ENCODE peak calls at places on chromosomes 1 and 21, in nine cellular contexts. S is AG09319, O is OCI-LY7, K is fibroblast of lung, J is PC-3, R is GM12865, L is spleen, T is nephron progenitor cell, Z is omental fat pad. W is an unnamed sample.

GRCh38 chr1:12148160-12148957 is 18.4 kb upstream of the TNFRSF1B start:
- DNase-seq in K (peak), Z (no peak), O (no peak), R (peak), T (no peak), S (no peak), J (peak), L (no peak), W (no peak)

GRCh38 chr1:192951961-192952460 is 107.1 kb downstream of the UCHL5 start:
- DNase-seq in R (peak), S (peak), Z (no peak), J (peak), T (no peak), O (no peak), L (no peak), K (peak), W (peak)

GRCh38 chr1:10734900-10735602 is 61.4 kb downstream of the CASZ1 start:
- DNase-seq in O (no peak), L (no peak), R (no peak), T (peak), S (no peak), K (no peak), J (no peak), Z (no peak), W (no peak)

GRCh38 chr1:17192394-17193221 is 12.3 kb upstream of the PADI1 start:
- DNase-seq in S (no peak), R (no peak), J (no peak), Z (no peak), O (no peak), T (no peak), L (no peak), K (no peak), W (no peak)

GRCh38 chr1:11729155-11729497 is 6.8 kb upstream of the AGTRAP start:
- DNase-seq in O (no peak), K (no peak), J (no peak), L (no peak), S (no peak), Z (no peak), R (no peak), T (no peak), W (no peak)

GRCh38 chr1:50981741-50982140 is 11.7 kb downstream of the CDKN2C start:
- DNase-seq in R (no peak), Z (no peak), K (no peak), S (no peak), T (no peak), J (no peak), O (no peak), L (no peak), W (no peak)

GRCh38 chr1:186194107-186194756 is 180.8 kb downstream of the TPR start:
- DNase-seq in K (no peak), T (no peak), R (peak), O (no peak), L (no peak), S (no peak), J (no peak), Z (no peak), W (peak)

GRCh38 chr1:35269190-35269988 is 880 bp downstream of the ZMYM4 start:
- DNase-seq in R (peak), K (peak), Z (no peak), L (no peak), T (no peak), J (peak), O (peak), S (no peak), W (no peak)

GRCh38 chr21:14262039-14262438 is 46.1 kb downstream of the RBM11 start:
- DNase-seq in J (no peak), O (no peak), L (no peak), T (no peak), R (no peak), K (no peak), Z (no peak), S (no peak), W (no peak)

GRCh38 chr1:98371767-98372166 is 289.8 kb upstream of the SNX7 start:
- DNase-seq in R (no peak), K (no peak), O (no peak), J (no peak), Z (no peak), T (no peak), L (no peak), S (no peak), W (no peak)

GRCh38 chr1:150621497-150622113 is 7.8 kb downstream of the ENSA start:
- DNase-seq in R (peak), O (peak), Z (no peak), K (peak), T (peak), J (peak), S (peak), L (no peak), W (peak)

DNA sequence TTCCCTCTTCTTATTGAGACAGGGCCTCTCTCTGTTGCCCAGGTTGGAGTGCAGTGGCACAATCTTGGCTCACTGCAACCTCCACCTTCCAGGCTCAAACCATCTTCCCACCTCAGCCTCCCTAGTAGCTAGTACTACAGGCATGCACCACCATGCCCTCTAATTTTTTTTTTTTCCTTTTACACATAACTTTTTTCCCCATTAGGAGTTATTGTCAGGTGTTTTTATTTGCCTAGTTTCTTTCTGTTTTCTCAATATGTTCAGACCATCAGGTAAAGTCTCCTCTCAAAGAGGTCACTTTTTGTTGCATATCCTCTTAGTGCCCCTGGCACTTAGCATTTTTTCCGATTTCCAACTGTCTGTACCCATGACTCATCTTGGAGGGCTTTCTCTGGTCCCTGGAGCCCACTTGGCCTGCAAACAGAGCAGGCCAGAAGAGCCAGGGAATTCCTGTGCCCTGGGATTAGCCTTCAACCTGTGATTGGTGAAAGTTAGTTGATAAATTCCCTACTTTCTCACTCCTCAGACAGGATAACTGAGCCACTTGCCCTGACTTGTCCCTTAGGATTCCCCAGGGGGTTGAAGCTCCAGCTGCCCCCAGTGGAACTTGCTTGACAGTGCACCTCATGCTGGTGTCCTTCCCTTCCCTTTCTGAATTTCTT is 2.2 kb downstream of the NTPCR start:
- DNase-seq in J (peak), R (peak), K (peak), L (no peak), O (peak), S (no peak), Z (no peak), T (peak), W (peak)
- TF ChIP-seq CTCF in J (peak), R (peak), K (peak), L (peak), O (peak), S (peak), Z (no peak), T (peak), W (peak)

GRCh38 chr1:148161252-148161901 is 9.3 kb upstream of the NBPF11 start:
- DNase-seq in T (no peak), O (no peak), K (no peak), J (no peak), L (no peak), S (no peak), Z (no peak), R (no peak), W (no peak)
- TF ChIP-seq CTCF in T (no peak), O (no peak), K (no peak), J (no peak), L (no peak), S (no peak), Z (no peak), R (no peak), W (no peak)

GRCh38 chr1:67748147-67748546 is 63.1 kb downstream of the GADD45A start:
- DNase-seq in R (no peak), L (no peak), T (no peak), O (no peak), Z (no peak), K (no peak), J (no peak), S (no peak), W (no peak)

GRCh38 chr1:67749263-67749843 is 64.4 kb downstream of the GADD45A start:
- DNase-seq in T (no peak), O (no peak), S (no peak), J (no peak), K (no peak), L (no peak), Z (no peak), R (no peak), W (no peak)

GRCh38 chr1:67750690-67751052 is 65.7 kb downstream of the GADD45A start:
- DNase-seq in T (no peak), S (no peak), L (no peak), O (no peak), K (no peak), Z (no peak), J (no peak), R (no peak), W (no peak)

GRCh38 chr1:67748630-67749029 is 63.6 kb downstream of the GADD45A start:
- DNase-seq in K (peak), L (no peak), T (no peak), J (peak), O (no peak), R (peak), S (peak), Z (no peak), W (no peak)

GRCh38 chr1:67749844-67750689 is 65.1 kb downstream of the GADD45A start:
- DNase-seq in O (no peak), T (no peak), S (no peak), J (peak), R (no peak), L (no peak), K (peak), Z (no peak), W (no peak)
- TF ChIP-seq CTCF in O (no peak), T (no peak), S (no peak), J (no peak), R (no peak), L (no peak), K (peak), Z (no peak), W (no peak)

DNA sequence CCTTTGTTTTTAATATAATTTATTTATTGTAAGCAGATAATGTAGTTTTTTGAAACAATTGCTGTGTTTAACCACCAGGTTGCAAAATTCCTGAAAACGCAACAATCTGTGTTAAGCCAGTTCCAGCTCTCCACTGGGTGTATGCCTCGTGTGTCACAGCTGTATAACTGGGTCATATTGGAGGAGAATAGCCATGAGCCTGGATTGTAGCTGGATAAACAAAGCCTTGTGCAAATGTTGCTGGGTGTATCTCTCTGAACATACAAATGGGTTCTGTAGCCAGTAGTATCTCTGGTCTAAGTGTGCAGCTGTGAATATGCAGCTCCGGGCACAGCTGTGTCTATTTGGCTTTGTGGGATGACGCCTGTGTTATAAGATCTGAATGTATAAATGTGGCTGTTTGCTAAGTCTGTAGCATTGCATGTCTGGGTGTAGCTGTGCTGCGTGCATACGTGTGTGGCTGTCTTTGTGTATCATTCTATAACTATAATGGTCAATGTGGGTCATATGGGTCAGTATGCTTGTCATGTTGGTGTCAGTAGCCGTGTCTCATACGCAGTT is 2.7 kb downstream of the TCEA3 start:
- DNase-seq in S (no peak), K (peak), Z (no peak), J (peak), R (no peak), O (no peak), L (no peak), T (no peak), W (no peak)
- TF ChIP-seq CTCF in S (peak), K (peak), Z (no peak), J (peak), R (no peak), O (peak), L (no peak), T (no peak), W (no peak)

GRCh38 chr1:165289556-165289955 is 67.0 kb downstream of the LMX1A start:
- DNase-seq in R (no peak), T (no peak), Z (no peak), S (no peak), L (no peak), K (no peak), J (no peak), O (no peak), W (no peak)

GRCh38 chr1:165287329-165287728 is 69.2 kb downstream of the LMX1A start:
- DNase-seq in S (no peak), T (no peak), O (no peak), R (no peak), K (no peak), J (no peak), L (no peak), Z (no peak), W (no peak)

GRCh38 chr1:165287781-165288180 is 68.7 kb downstream of the LMX1A start:
- DNase-seq in O (no peak), Z (no peak), R (no peak), K (no peak), J (no peak), L (no peak), T (no peak), S (no peak), W (no peak)

GRCh38 chr1:165288301-165289120 is 68.0 kb downstream of the LMX1A start:
- DNase-seq in S (no peak), T (peak), R (no peak), Z (no peak), O (no peak), K (no peak), L (no peak), J (peak), W (no peak)

GRCh38 chr1:165290143-165290542 is 66.4 kb downstream of the LMX1A start:
- DNase-seq in L (no peak), T (no peak), J (peak), R (no peak), S (no peak), Z (no peak), O (no peak), K (no peak), W (no peak)
- TF ChIP-seq CTCF in L (no peak), T (no peak), J (peak), R (peak), S (no peak), Z (no peak), O (peak), K (no peak), W (no peak)

GRCh38 chr1:183073320-183073719 is 50.1 kb downstream of the LAMC1 start:
- DNase-seq in J (no peak), T (no peak), O (no peak), Z (no peak), S (no peak), L (no peak), R (no peak), K (no peak), W (no peak)

GRCh38 chr1:183070923-183071618 is 47.9 kb downstream of the LAMC1 start:
- DNase-seq in R (peak), O (peak), K (peak), T (no peak), L (no peak), Z (no peak), J (peak), S (peak), W (peak)

GRCh38 chr1:183069562-183070216 is 46.5 kb downstream of the LAMC1 start:
- DNase-seq in O (no peak), Z (no peak), S (no peak), L (no peak), K (no peak), T (no peak), R (no peak), J (peak), W (no peak)

GRCh38 chr1:183074215-183074614 is 51.0 kb downstream of the LAMC1 start:
- DNase-seq in R (no peak), S (no peak), K (no peak), O (no peak), Z (no peak), T (no peak), L (no peak), J (no peak), W (no peak)

GRCh38 chr1:183070234-183070922 is 47.2 kb downstream of the LAMC1 start:
- DNase-seq in K (no peak), Z (no peak), R (no peak), T (no peak), J (no peak), L (no peak), S (no peak), O (no peak), W (no peak)
- TF ChIP-seq CTCF in K (no peak), Z (no peak), R (no peak), T (no peak), J (no peak), L (no peak), S (no peak), O (no peak), W (no peak)

GRCh38 chr1:180167021-180167701 is 12.5 kb downstream of the QSOX1 start:
- DNase-seq in L (peak), Z (no peak), O (no peak), K (no peak), T (no peak), S (no peak), R (no peak), J (no peak), W (no peak)

GRCh38 chr1:180167721-180168467 is 13.2 kb downstream of the QSOX1 start:
- DNase-seq in K (no peak), J (peak), O (no peak), Z (no peak), S (no peak), R (no peak), T (no peak), L (peak), W (no peak)

GRCh38 chr1:180170569-180170968 is 15.9 kb downstream of the QSOX1 start:
- DNase-seq in R (no peak), T (no peak), L (no peak), J (peak), K (no peak), S (no peak), O (no peak), Z (no peak), W (no peak)

GRCh38 chr1:180169641-180170155 is 15.0 kb downstream of the QSOX1 start:
- DNase-seq in O (no peak), J (no peak), L (peak), S (no peak), K (no peak), R (no peak), Z (no peak), T (no peak), W (no peak)

DNA sequence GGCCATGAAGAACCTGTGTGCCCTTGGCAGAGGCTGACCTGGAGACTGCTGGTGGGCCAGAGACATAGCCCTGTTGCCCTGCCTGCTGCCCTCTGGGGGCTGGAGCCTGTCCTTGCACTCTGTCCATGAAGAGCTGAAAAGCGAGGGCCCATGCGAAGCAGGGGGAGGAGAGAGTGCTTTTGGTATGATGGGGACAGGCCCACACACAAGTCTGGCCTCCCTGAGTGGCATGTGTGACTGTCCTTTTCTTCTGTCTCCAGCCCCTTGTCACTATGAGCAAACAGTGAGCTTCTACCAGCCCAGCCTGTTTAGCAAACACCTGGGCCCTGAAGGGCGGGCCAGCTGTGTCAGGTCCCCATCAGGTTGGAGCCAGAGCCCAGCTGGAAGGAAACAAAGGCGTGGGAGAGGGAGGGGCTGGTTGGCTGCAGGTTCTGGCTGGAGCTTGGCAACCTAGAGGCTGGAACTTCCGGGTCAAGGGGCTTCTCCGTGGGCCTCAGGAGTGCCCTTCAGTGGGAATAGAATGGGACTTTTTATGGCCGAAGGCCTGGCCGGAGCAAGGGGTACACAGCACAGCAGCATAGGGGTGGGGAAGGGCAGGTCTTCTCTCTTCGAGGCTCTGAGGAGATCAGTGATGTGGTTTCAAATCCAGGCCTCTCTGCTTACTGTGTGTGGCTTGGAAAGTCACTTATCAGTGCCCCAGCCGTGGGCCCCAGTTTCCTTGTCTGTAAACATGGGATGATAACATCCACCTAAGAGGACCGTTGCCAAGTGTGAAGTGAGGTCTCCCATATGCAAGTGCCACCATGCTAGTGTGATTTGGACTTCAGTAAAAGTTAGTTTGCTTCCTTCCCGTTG is 14.3 kb downstream of the QSOX1 start:
- DNase-seq in K (peak), S (no peak), Z (no peak), L (peak), J (peak), T (peak), R (peak), O (peak), W (peak)
- TF ChIP-seq CTCF in K (peak), S (peak), Z (no peak), L (peak), J (peak), T (peak), R (peak), O (peak), W (peak)

GRCh38 chr1:3453891-3454810 is at the start of gene ARHGEF16:
- DNase-seq in K (peak), Z (no peak), L (no peak), O (no peak), S (no peak), J (peak), T (peak), R (no peak), W (peak)
- TF ChIP-seq CTCF in K (no peak), Z (no peak), L (peak), O (no peak), S (no peak), J (peak), T (peak), R (no peak), W (peak)

GRCh38 chr1:84603941-84604830 is 29.9 kb upstream of the CTBS start:
- DNase-seq in S (no peak), K (peak), J (peak), T (no peak), O (no peak), L (no peak), Z (no peak), R (no peak), W (no peak)
- TF ChIP-seq CTCF in S (peak), K (peak), J (peak), T (no peak), O (no peak), L (peak), Z (no peak), R (no peak), W (no peak)